ENCODE peak calls at places on chromosome 12, in ten cellular contexts. One of them, this sample, is unnamed.

GRCh38 chr12:47768323-47768811 is 4.7 kb upstream of the SLC48A1 start:
- DNase-seq in activated naive CD8-positive, alpha-beta T cell treated with anti-CD3 and anti-CD28 coated beads, Interleukin-2, amount 10 ng/mL, durations not matched to agents 7 days and 5 days: no peak
- DNase-seq in KG1: no peak
- DNase-seq in activated CD4-positive, alpha-beta T cell treated with anti-CD3 and anti-CD28 coated beads for 24 hours: no peak
- DNase-seq in amniotic epithelial cell: peak
- DNase-seq in coronary artery: no peak
- DNase-seq in stimulated activated CD4-positive, alpha-beta T cell treated with anti-CD3 and anti-CD28 coated beads, Interleukin-1b, Interleukin-23, amount 100 ng/mL, for 24 hours: no peak
- DNase-seq in natural killer cell treated with Interleukin-12 subunit alpha and Interleukin-12 subunit beta and Interleukin-15 and Interleukin-18, amount 100 ng/mL, for 72 hours: no peak
- DNase-seq in NCI-H2081: no peak
- DNase-seq in stimulated activated CD8-positive, alpha-beta memory T cell treated with anti-CD3 and anti-CD28 coated beads, Interleukin-15, amount 100 ng/mL, for 24 hours: no peak
- DNase-seq in this sample: no peak

GRCh38 chr12:18373176-18373575 is 111.9 kb downstream of the PIK3C2G start:
- DNase-seq in activated naive CD8-positive, alpha-beta T cell treated with anti-CD3 and anti-CD28 coated beads, Interleukin-2, amount 10 ng/mL, durations not matched to agents 7 days and 5 days: no peak
- DNase-seq in KG1: no peak
- DNase-seq in activated CD4-positive, alpha-beta T cell treated with anti-CD3 and anti-CD28 coated beads for 24 hours: no peak
- DNase-seq in amniotic epithelial cell: no peak
- DNase-seq in coronary artery: no peak
- DNase-seq in stimulated activated CD4-positive, alpha-beta T cell treated with anti-CD3 and anti-CD28 coated beads, Interleukin-1b, Interleukin-23, amount 100 ng/mL, for 24 hours: no peak
- DNase-seq in natural killer cell treated with Interleukin-12 subunit alpha and Interleukin-12 subunit beta and Interleukin-15 and Interleukin-18, amount 100 ng/mL, for 72 hours: no peak
- DNase-seq in NCI-H2081: no peak
- DNase-seq in stimulated activated CD8-positive, alpha-beta memory T cell treated with anti-CD3 and anti-CD28 coated beads, Interleukin-15, amount 100 ng/mL, for 24 hours: no peak
- DNase-seq in this sample: no peak

GRCh38 chr12:105977256-105978051 is 161.3 kb downstream of the NUAK1 start:
- DNase-seq in activated naive CD8-positive, alpha-beta T cell treated with anti-CD3 and anti-CD28 coated beads, Interleukin-2, amount 10 ng/mL, durations not matched to agents 7 days and 5 days: no peak
- DNase-seq in KG1: no peak
- DNase-seq in activated CD4-positive, alpha-beta T cell treated with anti-CD3 and anti-CD28 coated beads for 24 hours: no peak
- DNase-seq in amniotic epithelial cell: peak
- DNase-seq in coronary artery: no peak
- DNase-seq in stimulated activated CD4-positive, alpha-beta T cell treated with anti-CD3 and anti-CD28 coated beads, Interleukin-1b, Interleukin-23, amount 100 ng/mL, for 24 hours: no peak
- DNase-seq in natural killer cell treated with Interleukin-12 subunit alpha and Interleukin-12 subunit beta and Interleukin-15 and Interleukin-18, amount 100 ng/mL, for 72 hours: no peak
- DNase-seq in NCI-H2081: no peak
- DNase-seq in stimulated activated CD8-positive, alpha-beta memory T cell treated with anti-CD3 and anti-CD28 coated beads, Interleukin-15, amount 100 ng/mL, for 24 hours: no peak
- DNase-seq in this sample: peak

GRCh38 chr12:116735951-116736599 is 1.8 kb downstream of the SPRING1 start:
- DNase-seq in activated naive CD8-positive, alpha-beta T cell treated with anti-CD3 and anti-CD28 coated beads, Interleukin-2, amount 10 ng/mL, durations not matched to agents 7 days and 5 days: no peak
- DNase-seq in KG1: no peak
- DNase-seq in activated CD4-positive, alpha-beta T cell treated with anti-CD3 and anti-CD28 coated beads for 24 hours: no peak
- DNase-seq in amniotic epithelial cell: no peak
- DNase-seq in coronary artery: no peak
- DNase-seq in stimulated activated CD4-positive, alpha-beta T cell treated with anti-CD3 and anti-CD28 coated beads, Interleukin-1b, Interleukin-23, amount 100 ng/mL, for 24 hours: no peak
- DNase-seq in natural killer cell treated with Interleukin-12 subunit alpha and Interleukin-12 subunit beta and Interleukin-15 and Interleukin-18, amount 100 ng/mL, for 72 hours: no peak
- DNase-seq in NCI-H2081: no peak
- DNase-seq in stimulated activated CD8-positive, alpha-beta memory T cell treated with anti-CD3 and anti-CD28 coated beads, Interleukin-15, amount 100 ng/mL, for 24 hours: no peak
- DNase-seq in this sample: no peak

GRCh38 chr12:57489157-57489641 is 1.3 kb downstream of the MARS1 start:
- DNase-seq in activated naive CD8-positive, alpha-beta T cell treated with anti-CD3 and anti-CD28 coated beads, Interleukin-2, amount 10 ng/mL, durations not matched to agents 7 days and 5 days: no peak
- DNase-seq in KG1: no peak
- DNase-seq in activated CD4-positive, alpha-beta T cell treated with anti-CD3 and anti-CD28 coated beads for 24 hours: no peak
- DNase-seq in amniotic epithelial cell: peak
- DNase-seq in coronary artery: no peak
- DNase-seq in stimulated activated CD4-positive, alpha-beta T cell treated with anti-CD3 and anti-CD28 coated beads, Interleukin-1b, Interleukin-23, amount 100 ng/mL, for 24 hours: no peak
- DNase-seq in natural killer cell treated with Interleukin-12 subunit alpha and Interleukin-12 subunit beta and Interleukin-15 and Interleukin-18, amount 100 ng/mL, for 72 hours: no peak
- DNase-seq in NCI-H2081: no peak
- DNase-seq in stimulated activated CD8-positive, alpha-beta memory T cell treated with anti-CD3 and anti-CD28 coated beads, Interleukin-15, amount 100 ng/mL, for 24 hours: no peak
- DNase-seq in this sample: no peak

GRCh38 chr12:10361622-10362021 is 28.2 kb downstream of the KLRK1 start:
- DNase-seq in activated naive CD8-positive, alpha-beta T cell treated with anti-CD3 and anti-CD28 coated beads, Interleukin-2, amount 10 ng/mL, durations not matched to agents 7 days and 5 days: no peak
- DNase-seq in KG1: no peak
- DNase-seq in activated CD4-positive, alpha-beta T cell treated with anti-CD3 and anti-CD28 coated beads for 24 hours: no peak
- DNase-seq in amniotic epithelial cell: peak
- DNase-seq in coronary artery: no peak
- DNase-seq in stimulated activated CD4-positive, alpha-beta T cell treated with anti-CD3 and anti-CD28 coated beads, Interleukin-1b, Interleukin-23, amount 100 ng/mL, for 24 hours: no peak
- DNase-seq in natural killer cell treated with Interleukin-12 subunit alpha and Interleukin-12 subunit beta and Interleukin-15 and Interleukin-18, amount 100 ng/mL, for 72 hours: no peak
- DNase-seq in NCI-H2081: no peak
- DNase-seq in stimulated activated CD8-positive, alpha-beta memory T cell treated with anti-CD3 and anti-CD28 coated beads, Interleukin-15, amount 100 ng/mL, for 24 hours: no peak
- DNase-seq in this sample: no peak

GRCh38 chr12:2187195-2187963 is 134.6 kb downstream of the CACNA1C start:
- DNase-seq in activated naive CD8-positive, alpha-beta T cell treated with anti-CD3 and anti-CD28 coated beads, Interleukin-2, amount 10 ng/mL, durations not matched to agents 7 days and 5 days: no peak
- DNase-seq in KG1: no peak
- DNase-seq in activated CD4-positive, alpha-beta T cell treated with anti-CD3 and anti-CD28 coated beads for 24 hours: no peak
- DNase-seq in amniotic epithelial cell: no peak
- DNase-seq in coronary artery: no peak
- DNase-seq in stimulated activated CD4-positive, alpha-beta T cell treated with anti-CD3 and anti-CD28 coated beads, Interleukin-1b, Interleukin-23, amount 100 ng/mL, for 24 hours: no peak
- DNase-seq in natural killer cell treated with Interleukin-12 subunit alpha and Interleukin-12 subunit beta and Interleukin-15 and Interleukin-18, amount 100 ng/mL, for 72 hours: no peak
- DNase-seq in NCI-H2081: no peak
- DNase-seq in stimulated activated CD8-positive, alpha-beta memory T cell treated with anti-CD3 and anti-CD28 coated beads, Interleukin-15, amount 100 ng/mL, for 24 hours: no peak
- DNase-seq in this sample: no peak

GRCh38 chr12:108567974-108568652 is 5.7 kb downstream of the ISCU start:
- DNase-seq in activated naive CD8-positive, alpha-beta T cell treated with anti-CD3 and anti-CD28 coated beads, Interleukin-2, amount 10 ng/mL, durations not matched to agents 7 days and 5 days: no peak
- DNase-seq in KG1: no peak
- DNase-seq in activated CD4-positive, alpha-beta T cell treated with anti-CD3 and anti-CD28 coated beads for 24 hours: no peak
- DNase-seq in amniotic epithelial cell: no peak
- DNase-seq in coronary artery: no peak
- DNase-seq in stimulated activated CD4-positive, alpha-beta T cell treated with anti-CD3 and anti-CD28 coated beads, Interleukin-1b, Interleukin-23, amount 100 ng/mL, for 24 hours: no peak
- DNase-seq in natural killer cell treated with Interleukin-12 subunit alpha and Interleukin-12 subunit beta and Interleukin-15 and Interleukin-18, amount 100 ng/mL, for 72 hours: no peak
- DNase-seq in NCI-H2081: no peak
- DNase-seq in stimulated activated CD8-positive, alpha-beta memory T cell treated with anti-CD3 and anti-CD28 coated beads, Interleukin-15, amount 100 ng/mL, for 24 hours: no peak
- DNase-seq in this sample: no peak

GRCh38 chr12:46711756-46712155 is 114.0 kb downstream of the SLC38A4 start:
- DNase-seq in activated naive CD8-positive, alpha-beta T cell treated with anti-CD3 and anti-CD28 coated beads, Interleukin-2, amount 10 ng/mL, durations not matched to agents 7 days and 5 days: no peak
- DNase-seq in KG1: no peak
- DNase-seq in activated CD4-positive, alpha-beta T cell treated with anti-CD3 and anti-CD28 coated beads for 24 hours: no peak
- DNase-seq in amniotic epithelial cell: peak
- DNase-seq in coronary artery: no peak
- DNase-seq in stimulated activated CD4-positive, alpha-beta T cell treated with anti-CD3 and anti-CD28 coated beads, Interleukin-1b, Interleukin-23, amount 100 ng/mL, for 24 hours: no peak
- DNase-seq in natural killer cell treated with Interleukin-12 subunit alpha and Interleukin-12 subunit beta and Interleukin-15 and Interleukin-18, amount 100 ng/mL, for 72 hours: no peak
- DNase-seq in NCI-H2081: no peak
- DNase-seq in stimulated activated CD8-positive, alpha-beta memory T cell treated with anti-CD3 and anti-CD28 coated beads, Interleukin-15, amount 100 ng/mL, for 24 hours: no peak
- DNase-seq in this sample: no peak

GRCh38 chr12:100544165-100544564 is 29.3 kb upstream of the GAS2L3 start:
- DNase-seq in activated naive CD8-positive, alpha-beta T cell treated with anti-CD3 and anti-CD28 coated beads, Interleukin-2, amount 10 ng/mL, durations not matched to agents 7 days and 5 days: no peak
- DNase-seq in KG1: no peak
- DNase-seq in activated CD4-positive, alpha-beta T cell treated with anti-CD3 and anti-CD28 coated beads for 24 hours: no peak
- DNase-seq in amniotic epithelial cell: no peak
- DNase-seq in coronary artery: no peak
- DNase-seq in stimulated activated CD4-positive, alpha-beta T cell treated with anti-CD3 and anti-CD28 coated beads, Interleukin-1b, Interleukin-23, amount 100 ng/mL, for 24 hours: no peak
- DNase-seq in natural killer cell treated with Interleukin-12 subunit alpha and Interleukin-12 subunit beta and Interleukin-15 and Interleukin-18, amount 100 ng/mL, for 72 hours: no peak
- DNase-seq in NCI-H2081: no peak
- DNase-seq in stimulated activated CD8-positive, alpha-beta memory T cell treated with anti-CD3 and anti-CD28 coated beads, Interleukin-15, amount 100 ng/mL, for 24 hours: no peak
- DNase-seq in this sample: no peak

GRCh38 chr12:109718390-109718789 is 4.8 kb downstream of the FAM222A start:
- DNase-seq in activated naive CD8-positive, alpha-beta T cell treated with anti-CD3 and anti-CD28 coated beads, Interleukin-2, amount 10 ng/mL, durations not matched to agents 7 days and 5 days: no peak
- DNase-seq in KG1: no peak
- DNase-seq in activated CD4-positive, alpha-beta T cell treated with anti-CD3 and anti-CD28 coated beads for 24 hours: no peak
- DNase-seq in amniotic epithelial cell: no peak
- DNase-seq in coronary artery: no peak
- DNase-seq in stimulated activated CD4-positive, alpha-beta T cell treated with anti-CD3 and anti-CD28 coated beads, Interleukin-1b, Interleukin-23, amount 100 ng/mL, for 24 hours: no peak
- DNase-seq in natural killer cell treated with Interleukin-12 subunit alpha and Interleukin-12 subunit beta and Interleukin-15 and Interleukin-18, amount 100 ng/mL, for 72 hours: no peak
- DNase-seq in NCI-H2081: peak
- DNase-seq in stimulated activated CD8-positive, alpha-beta memory T cell treated with anti-CD3 and anti-CD28 coated beads, Interleukin-15, amount 100 ng/mL, for 24 hours: no peak
- DNase-seq in this sample: no peak

GRCh38 chr12:1882405-1882804 is 36.0 kb downstream of the CACNA2D4 start:
- DNase-seq in activated naive CD8-positive, alpha-beta T cell treated with anti-CD3 and anti-CD28 coated beads, Interleukin-2, amount 10 ng/mL, durations not matched to agents 7 days and 5 days: no peak
- DNase-seq in KG1: no peak
- DNase-seq in activated CD4-positive, alpha-beta T cell treated with anti-CD3 and anti-CD28 coated beads for 24 hours: no peak
- DNase-seq in amniotic epithelial cell: no peak
- DNase-seq in coronary artery: peak
- DNase-seq in stimulated activated CD4-positive, alpha-beta T cell treated with anti-CD3 and anti-CD28 coated beads, Interleukin-1b, Interleukin-23, amount 100 ng/mL, for 24 hours: no peak
- DNase-seq in natural killer cell treated with Interleukin-12 subunit alpha and Interleukin-12 subunit beta and Interleukin-15 and Interleukin-18, amount 100 ng/mL, for 72 hours: no peak
- DNase-seq in NCI-H2081: no peak
- DNase-seq in stimulated activated CD8-positive, alpha-beta memory T cell treated with anti-CD3 and anti-CD28 coated beads, Interleukin-15, amount 100 ng/mL, for 24 hours: no peak
- DNase-seq in this sample: no peak

GRCh38 chr12:15707516-15708199 is 81.5 kb downstream of the EPS8 start:
- DNase-seq in activated naive CD8-positive, alpha-beta T cell treated with anti-CD3 and anti-CD28 coated beads, Interleukin-2, amount 10 ng/mL, durations not matched to agents 7 days and 5 days: no peak
- DNase-seq in KG1: no peak
- DNase-seq in activated CD4-positive, alpha-beta T cell treated with anti-CD3 and anti-CD28 coated beads for 24 hours: no peak
- DNase-seq in amniotic epithelial cell: no peak
- DNase-seq in coronary artery: no peak
- DNase-seq in stimulated activated CD4-positive, alpha-beta T cell treated with anti-CD3 and anti-CD28 coated beads, Interleukin-1b, Interleukin-23, amount 100 ng/mL, for 24 hours: no peak
- DNase-seq in natural killer cell treated with Interleukin-12 subunit alpha and Interleukin-12 subunit beta and Interleukin-15 and Interleukin-18, amount 100 ng/mL, for 72 hours: no peak
- DNase-seq in NCI-H2081: no peak
- DNase-seq in stimulated activated CD8-positive, alpha-beta memory T cell treated with anti-CD3 and anti-CD28 coated beads, Interleukin-15, amount 100 ng/mL, for 24 hours: no peak
- DNase-seq in this sample: no peak

GRCh38 chr12:121277367-121277744 is 19.2 kb downstream of the CAMKK2 start:
- DNase-seq in activated naive CD8-positive, alpha-beta T cell treated with anti-CD3 and anti-CD28 coated beads, Interleukin-2, amount 10 ng/mL, durations not matched to agents 7 days and 5 days: no peak
- DNase-seq in KG1: no peak
- DNase-seq in activated CD4-positive, alpha-beta T cell treated with anti-CD3 and anti-CD28 coated beads for 24 hours: no peak
- DNase-seq in amniotic epithelial cell: no peak
- DNase-seq in coronary artery: no peak
- DNase-seq in stimulated activated CD4-positive, alpha-beta T cell treated with anti-CD3 and anti-CD28 coated beads, Interleukin-1b, Interleukin-23, amount 100 ng/mL, for 24 hours: no peak
- DNase-seq in natural killer cell treated with Interleukin-12 subunit alpha and Interleukin-12 subunit beta and Interleukin-15 and Interleukin-18, amount 100 ng/mL, for 72 hours: no peak
- DNase-seq in NCI-H2081: no peak
- DNase-seq in stimulated activated CD8-positive, alpha-beta memory T cell treated with anti-CD3 and anti-CD28 coated beads, Interleukin-15, amount 100 ng/mL, for 24 hours: no peak
- DNase-seq in this sample: no peak

GRCh38 chr12:127162307-127162706 is 1104.7 kb upstream of the TMEM132C start:
- DNase-seq in activated naive CD8-positive, alpha-beta T cell treated with anti-CD3 and anti-CD28 coated beads, Interleukin-2, amount 10 ng/mL, durations not matched to agents 7 days and 5 days: no peak
- DNase-seq in KG1: no peak
- DNase-seq in activated CD4-positive, alpha-beta T cell treated with anti-CD3 and anti-CD28 coated beads for 24 hours: no peak
- DNase-seq in amniotic epithelial cell: no peak
- DNase-seq in coronary artery: no peak
- DNase-seq in stimulated activated CD4-positive, alpha-beta T cell treated with anti-CD3 and anti-CD28 coated beads, Interleukin-1b, Interleukin-23, amount 100 ng/mL, for 24 hours: no peak
- DNase-seq in natural killer cell treated with Interleukin-12 subunit alpha and Interleukin-12 subunit beta and Interleukin-15 and Interleukin-18, amount 100 ng/mL, for 72 hours: no peak
- DNase-seq in NCI-H2081: no peak
- DNase-seq in stimulated activated CD8-positive, alpha-beta memory T cell treated with anti-CD3 and anti-CD28 coated beads, Interleukin-15, amount 100 ng/mL, for 24 hours: no peak
- DNase-seq in this sample: no peak

GRCh38 chr12:8996682-8997405 is 7.5 kb downstream of the KLRG1 start:
- DNase-seq in activated naive CD8-positive, alpha-beta T cell treated with anti-CD3 and anti-CD28 coated beads, Interleukin-2, amount 10 ng/mL, durations not matched to agents 7 days and 5 days: no peak
- DNase-seq in KG1: no peak
- DNase-seq in activated CD4-positive, alpha-beta T cell treated with anti-CD3 and anti-CD28 coated beads for 24 hours: no peak
- DNase-seq in amniotic epithelial cell: peak
- DNase-seq in coronary artery: no peak
- DNase-seq in stimulated activated CD4-positive, alpha-beta T cell treated with anti-CD3 and anti-CD28 coated beads, Interleukin-1b, Interleukin-23, amount 100 ng/mL, for 24 hours: no peak
- DNase-seq in natural killer cell treated with Interleukin-12 subunit alpha and Interleukin-12 subunit beta and Interleukin-15 and Interleukin-18, amount 100 ng/mL, for 72 hours: no peak
- DNase-seq in NCI-H2081: no peak
- DNase-seq in stimulated activated CD8-positive, alpha-beta memory T cell treated with anti-CD3 and anti-CD28 coated beads, Interleukin-15, amount 100 ng/mL, for 24 hours: no peak
- DNase-seq in this sample: peak

GRCh38 chr12:125533434-125534029 is 468.3 kb downstream of the AACS start:
- DNase-seq in activated naive CD8-positive, alpha-beta T cell treated with anti-CD3 and anti-CD28 coated beads, Interleukin-2, amount 10 ng/mL, durations not matched to agents 7 days and 5 days: peak
- DNase-seq in KG1: no peak
- DNase-seq in activated CD4-positive, alpha-beta T cell treated with anti-CD3 and anti-CD28 coated beads for 24 hours: no peak
- DNase-seq in amniotic epithelial cell: no peak
- DNase-seq in coronary artery: peak
- DNase-seq in stimulated activated CD4-positive, alpha-beta T cell treated with anti-CD3 and anti-CD28 coated beads, Interleukin-1b, Interleukin-23, amount 100 ng/mL, for 24 hours: no peak
- DNase-seq in natural killer cell treated with Interleukin-12 subunit alpha and Interleukin-12 subunit beta and Interleukin-15 and Interleukin-18, amount 100 ng/mL, for 72 hours: no peak
- DNase-seq in NCI-H2081: peak
- DNase-seq in stimulated activated CD8-positive, alpha-beta memory T cell treated with anti-CD3 and anti-CD28 coated beads, Interleukin-15, amount 100 ng/mL, for 24 hours: no peak
- DNase-seq in this sample: peak

GRCh38 chr12:5085896-5086295 is 42.2 kb downstream of the KCNA5 start:
- DNase-seq in activated naive CD8-positive, alpha-beta T cell treated with anti-CD3 and anti-CD28 coated beads, Interleukin-2, amount 10 ng/mL, durations not matched to agents 7 days and 5 days: no peak
- DNase-seq in KG1: no peak
- DNase-seq in activated CD4-positive, alpha-beta T cell treated with anti-CD3 and anti-CD28 coated beads for 24 hours: no peak
- DNase-seq in amniotic epithelial cell: peak
- DNase-seq in coronary artery: no peak
- DNase-seq in stimulated activated CD4-positive, alpha-beta T cell treated with anti-CD3 and anti-CD28 coated beads, Interleukin-1b, Interleukin-23, amount 100 ng/mL, for 24 hours: no peak
- DNase-seq in natural killer cell treated with Interleukin-12 subunit alpha and Interleukin-12 subunit beta and Interleukin-15 and Interleukin-18, amount 100 ng/mL, for 72 hours: no peak
- DNase-seq in NCI-H2081: no peak
- DNase-seq in stimulated activated CD8-positive, alpha-beta memory T cell treated with anti-CD3 and anti-CD28 coated beads, Interleukin-15, amount 100 ng/mL, for 24 hours: no peak
- DNase-seq in this sample: peak

GRCh38 chr12:48350249-48351021 is at the start of gene ZNF641:
- DNase-seq in activated naive CD8-positive, alpha-beta T cell treated with anti-CD3 and anti-CD28 coated beads, Interleukin-2, amount 10 ng/mL, durations not matched to agents 7 days and 5 days: peak
- DNase-seq in KG1: no peak
- DNase-seq in activated CD4-positive, alpha-beta T cell treated with anti-CD3 and anti-CD28 coated beads for 24 hours: peak
- DNase-seq in amniotic epithelial cell: peak
- DNase-seq in coronary artery: peak
- DNase-seq in stimulated activated CD4-positive, alpha-beta T cell treated with anti-CD3 and anti-CD28 coated beads, Interleukin-1b, Interleukin-23, amount 100 ng/mL, for 24 hours: peak
- DNase-seq in natural killer cell treated with Interleukin-12 subunit alpha and Interleukin-12 subunit beta and Interleukin-15 and Interleukin-18, amount 100 ng/mL, for 72 hours: peak
- DNase-seq in NCI-H2081: peak
- DNase-seq in stimulated activated CD8-positive, alpha-beta memory T cell treated with anti-CD3 and anti-CD28 coated beads, Interleukin-15, amount 100 ng/mL, for 24 hours: peak
- DNase-seq in this sample: peak

This sample was measured in AG20443.